ENCODE peak calls at places on chromosomes 16 and 17, in six cellular contexts. One of them, this sample, is unnamed.

GRCh38 chr16:71658771-71659170 is 32.8 kb downstream of the MARVELD3 start:
- DNase-seq in IMR-90: no peak
- DNase-seq in H1: no peak
- DNase-seq in neuronal stem cell: no peak
- DNase-seq in trophoblast cell: no peak
- DNase-seq in H9: no peak
- DNase-seq in this sample: no peak

GRCh38 chr17:67290994-67291362 is 46.0 kb upstream of the HELZ start:
- DNase-seq in neuronal stem cell: no peak
- DNase-seq in H1: no peak
- DNase-seq in trophoblast cell: no peak
- DNase-seq in H9: no peak
- DNase-seq in IMR-90: no peak
- DNase-seq in this sample: no peak

GRCh38 chr17:50472286-50472685 is 3.6 kb upstream of the CHAD start:
- DNase-seq in neuronal stem cell: no peak
- DNase-seq in H1: no peak
- DNase-seq in IMR-90: no peak
- DNase-seq in H9: no peak
- DNase-seq in trophoblast cell: no peak
- DNase-seq in this sample: no peak

GRCh38 chr17:35568561-35568960 is 7.9 kb upstream of the SLFN14 start:
- DNase-seq in H9: no peak
- DNase-seq in trophoblast cell: peak; percentile 69
- DNase-seq in IMR-90: peak; percentile 62
- DNase-seq in neuronal stem cell: no peak
- DNase-seq in H1: no peak
- DNase-seq in this sample: peak; percentile 80

GRCh38 chr16:64470916-64471315 is 650.9 kb downstream of the CDH11 start:
- DNase-seq in H1: no peak
- DNase-seq in H9: no peak
- DNase-seq in neuronal stem cell: no peak
- DNase-seq in trophoblast cell: no peak
- DNase-seq in IMR-90: no peak
- DNase-seq in this sample: no peak

GRCh38 chr16:84303023-84303422 is 8.3 kb downstream of the WFDC1 start:
- DNase-seq in trophoblast cell: no peak
- DNase-seq in H1: no peak
- DNase-seq in H9: no peak
- DNase-seq in IMR-90: peak; percentile 73
- DNase-seq in neuronal stem cell: no peak
- DNase-seq in this sample: peak; percentile 16

GRCh38 chr17:78774956-78775571 is 7.0 kb downstream of the CYTH1 start:
- DNase-seq in IMR-90: no peak
- DNase-seq in H1: no peak
- DNase-seq in H9: no peak
- DNase-seq in neuronal stem cell: no peak
- DNase-seq in trophoblast cell: no peak
- DNase-seq in this sample: no peak

GRCh38 chr16:80058236-80058635 is 457.7 kb upstream of the MAF start:
- DNase-seq in H1: no peak
- DNase-seq in H9: no peak
- DNase-seq in IMR-90: no peak
- DNase-seq in neuronal stem cell: no peak
- DNase-seq in trophoblast cell: no peak
- DNase-seq in this sample: peak; percentile 17

GRCh38 chr17:34307110-34307509 is 12.1 kb upstream of the CCL8 start:
- DNase-seq in neuronal stem cell: no peak
- DNase-seq in H9: no peak
- DNase-seq in trophoblast cell: peak; percentile 17
- DNase-seq in H1: no peak
- DNase-seq in IMR-90: peak; percentile 71
- DNase-seq in this sample: peak; percentile 8

GRCh38 chr17:79602621-79603020 is 8.2 kb downstream of the RBFOX3 start:
- DNase-seq in neuronal stem cell: no peak
- DNase-seq in H9: no peak
- DNase-seq in H1: no peak
- DNase-seq in IMR-90: no peak
- DNase-seq in trophoblast cell: no peak
- DNase-seq in this sample: no peak

GRCh38 chr17:39643271-39643670 is 6.3 kb downstream of the STARD3 start:
- DNase-seq in neuronal stem cell: no peak
- DNase-seq in trophoblast cell: no peak
- DNase-seq in IMR-90: peak; percentile 34
- DNase-seq in H1: no peak
- DNase-seq in H9: no peak
- DNase-seq in this sample: peak; percentile 71

GRCh38 chr16:19094542-19095365 is 19.0 kb upstream of the ITPRIPL2 start:
- DNase-seq in IMR-90: no peak
- DNase-seq in neuronal stem cell: no peak
- DNase-seq in H9: no peak
- DNase-seq in H1: no peak
- DNase-seq in trophoblast cell: peak; percentile 70
- DNase-seq in this sample: no peak

GRCh38 chr17:78460176-78460675 is 81.8 kb downstream of the PGS1 start:
- DNase-seq in H9: no peak
- DNase-seq in H1: no peak
- DNase-seq in IMR-90: no peak
- DNase-seq in trophoblast cell: no peak
- DNase-seq in neuronal stem cell: no peak
- DNase-seq in this sample: no peak

GRCh38 chr16:68364601-68364998 is 53.8 kb downstream of the PRMT7 start:
- DNase-seq in H1: peak; percentile 78
- DNase-seq in IMR-90: peak; percentile 27
- DNase-seq in H9: peak; percentile 67
- DNase-seq in trophoblast cell: peak; percentile 51
- DNase-seq in neuronal stem cell: no peak
- DNase-seq in this sample: no peak

GRCh38 chr17:66275651-66276050 is 26.8 kb upstream of the PRKCA start:
- DNase-seq in H9: no peak
- DNase-seq in trophoblast cell: peak; percentile 17
- DNase-seq in H1: no peak
- DNase-seq in neuronal stem cell: no peak
- DNase-seq in IMR-90: peak; percentile 97
- DNase-seq in this sample: peak; percentile 78

GRCh38 chr17:73453090-73453489 is 141.3 kb upstream of the CDC42EP4 start:
- DNase-seq in neuronal stem cell: no peak
- DNase-seq in trophoblast cell: no peak
- DNase-seq in H9: no peak
- DNase-seq in IMR-90: no peak
- DNase-seq in H1: no peak
- DNase-seq in this sample: no peak

GRCh38 chr17:16463341-16464000 is 28.5 kb downstream of the LRRC75A start:
- DNase-seq in H1: no peak
- DNase-seq in neuronal stem cell: no peak
- DNase-seq in trophoblast cell: no peak
- DNase-seq in H9: peak; percentile 66
- DNase-seq in IMR-90: peak; percentile 59
- DNase-seq in this sample: peak; percentile 26

GRCh38 chr16:28212532-28212873 is 738 bp upstream of the XPO6 start:
- DNase-seq in neuronal stem cell: no peak
- DNase-seq in trophoblast cell: peak; percentile 76
- DNase-seq in H9: peak; percentile 53
- DNase-seq in IMR-90: peak; percentile 26
- DNase-seq in H1: no peak
- DNase-seq in this sample: peak; percentile 48

GRCh38 chr16:28210264-28210663 is 1.5 kb downstream of the XPO6 start:
- DNase-seq in H1: no peak
- DNase-seq in trophoblast cell: no peak
- DNase-seq in neuronal stem cell: no peak
- DNase-seq in IMR-90: no peak
- DNase-seq in H9: no peak
- DNase-seq in this sample: no peak

GRCh38 chr16:28210979-28211505 is 723 bp downstream of the XPO6 start:
- DNase-seq in H9: no peak
- DNase-seq in trophoblast cell: peak; percentile 75
- DNase-seq in H1: peak; percentile 54
- DNase-seq in IMR-90: peak; percentile 75
- DNase-seq in neuronal stem cell: peak; percentile 11
- DNase-seq in this sample: peak; percentile 82

GRCh38 chr16:28213396-28213795 is 1.6 kb upstream of the XPO6 start:
- DNase-seq in H9: no peak
- DNase-seq in H1: no peak
- DNase-seq in neuronal stem cell: no peak
- DNase-seq in IMR-90: no peak
- DNase-seq in trophoblast cell: no peak
- DNase-seq in this sample: no peak

GRCh38 chr16:28211758-28212531 is at the start of gene XPO6:
- DNase-seq in IMR-90: peak; percentile 89
- DNase-seq in neuronal stem cell: peak; percentile 94
- DNase-seq in H9: peak; percentile 93
- DNase-seq in trophoblast cell: peak; percentile 99
- DNase-seq in H1: peak; percentile 99
- DNase-seq in this sample: peak; percentile 91
- H2BK5ac ChIP-seq in IMR-90: peak within 1 kb of the TSS; percentile 91
- H2BK5ac ChIP-seq in neuronal stem cell: peak within 1 kb of the TSS; percentile 83
- H2BK5ac ChIP-seq in H9: no peak within 1 kb of the TSS
- H2BK5ac ChIP-seq in trophoblast cell: peak within 1 kb of the TSS; percentile 72
- H2BK5ac ChIP-seq in H1: peak within 1 kb of the TSS; percentile 19
- H2BK5ac ChIP-seq in this sample: no peak within 1 kb of the TSS

DNA sequence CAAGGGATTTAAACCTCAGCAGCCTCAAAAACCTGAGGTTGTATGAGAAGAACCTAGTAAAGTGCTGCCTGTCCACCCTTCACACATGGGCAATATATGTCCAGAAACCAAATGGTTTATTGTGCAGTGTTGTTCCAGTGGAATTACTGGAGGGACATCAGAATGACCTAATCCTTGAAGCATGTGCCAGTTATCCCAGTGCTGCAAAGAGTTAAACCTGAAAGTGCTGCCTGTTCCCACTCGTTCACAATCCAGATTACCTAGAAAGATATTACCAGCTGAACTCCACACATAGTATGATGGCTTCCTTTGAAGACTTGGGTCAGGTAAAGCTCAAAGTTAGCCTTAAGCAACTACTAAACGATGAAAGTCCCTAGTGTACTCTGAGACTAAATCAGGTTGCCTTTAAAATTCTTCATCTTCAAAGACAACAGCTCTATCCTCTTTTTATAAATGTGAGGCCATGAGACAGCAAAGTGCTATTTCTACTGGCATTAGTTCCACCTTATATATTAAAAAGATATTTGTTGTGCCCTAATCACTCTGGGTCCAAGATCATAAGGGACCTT is 133.1 kb downstream of the SNX11 start:
- DNase-seq in IMR-90: peak; percentile 11
- DNase-seq in neuronal stem cell: no peak
- DNase-seq in H1: no peak
- DNase-seq in H9: no peak
- DNase-seq in trophoblast cell: no peak
- DNase-seq in this sample: peak; percentile 54
- H3K18ac ChIP-seq in IMR-90: no peak overlapping the region
- H3K18ac ChIP-seq in neuronal stem cell: no peak overlapping the region
- H3K18ac ChIP-seq in H1: no peak overlapping the region
- H3K18ac ChIP-seq in H9: no peak overlapping the region
- H3K18ac ChIP-seq in trophoblast cell: no peak overlapping the region
- H3K18ac ChIP-seq in this sample: no peak overlapping the region

GRCh38 chr17:8223356-8224063 is 13.1 kb upstream of the AURKB start:
- DNase-seq in trophoblast cell: peak; percentile 44
- DNase-seq in IMR-90: peak; percentile 47
- DNase-seq in H9: peak; percentile 91
- DNase-seq in neuronal stem cell: peak; percentile 59
- DNase-seq in H1: peak; percentile 82
- DNase-seq in this sample: peak; percentile 73

GRCh38 chr17:8221663-8222379 is 11.4 kb upstream of the AURKB start:
- DNase-seq in neuronal stem cell: peak; percentile 96
- DNase-seq in IMR-90: peak; percentile 89
- DNase-seq in H1: peak; percentile 98
- DNase-seq in H9: peak; percentile 93
- DNase-seq in trophoblast cell: peak; percentile 89
- DNase-seq in this sample: peak; percentile 97

GRCh38 chr17:8222630-8223355 is 12.4 kb upstream of the AURKB start:
- DNase-seq in H9: peak; percentile 95
- DNase-seq in neuronal stem cell: peak; percentile 86
- DNase-seq in H1: peak; percentile 98
- DNase-seq in trophoblast cell: peak; percentile 96
- DNase-seq in IMR-90: peak; percentile 93
- DNase-seq in this sample: peak; percentile 96

GRCh38 chr17:8220783-8221662 is 10.6 kb upstream of the AURKB start:
- DNase-seq in trophoblast cell: peak; percentile 96
- DNase-seq in IMR-90: peak; percentile 95
- DNase-seq in H1: peak; percentile 99
- DNase-seq in H9: peak; percentile 97
- DNase-seq in neuronal stem cell: peak; percentile 97
- DNase-seq in this sample: peak; percentile 94

GRCh38 chr17:8222380-8222629 is 11.9 kb upstream of the AURKB start:
- DNase-seq in H1: no peak
- DNase-seq in IMR-90: no peak
- DNase-seq in neuronal stem cell: no peak
- DNase-seq in trophoblast cell: no peak
- DNase-seq in H9: no peak
- DNase-seq in this sample: no peak
- H2AFZ ChIP-seq in H1: no peak overlapping the region
- H2AFZ ChIP-seq in IMR-90: peak overlapping the region; percentile 63
- H2AFZ ChIP-seq in neuronal stem cell: peak overlapping the region; percentile 84
- H2AFZ ChIP-seq in trophoblast cell: peak overlapping the region; percentile 30
- H2AFZ ChIP-seq in H9: no peak overlapping the region
- H2AFZ ChIP-seq in this sample: no peak overlapping the region

DNA sequence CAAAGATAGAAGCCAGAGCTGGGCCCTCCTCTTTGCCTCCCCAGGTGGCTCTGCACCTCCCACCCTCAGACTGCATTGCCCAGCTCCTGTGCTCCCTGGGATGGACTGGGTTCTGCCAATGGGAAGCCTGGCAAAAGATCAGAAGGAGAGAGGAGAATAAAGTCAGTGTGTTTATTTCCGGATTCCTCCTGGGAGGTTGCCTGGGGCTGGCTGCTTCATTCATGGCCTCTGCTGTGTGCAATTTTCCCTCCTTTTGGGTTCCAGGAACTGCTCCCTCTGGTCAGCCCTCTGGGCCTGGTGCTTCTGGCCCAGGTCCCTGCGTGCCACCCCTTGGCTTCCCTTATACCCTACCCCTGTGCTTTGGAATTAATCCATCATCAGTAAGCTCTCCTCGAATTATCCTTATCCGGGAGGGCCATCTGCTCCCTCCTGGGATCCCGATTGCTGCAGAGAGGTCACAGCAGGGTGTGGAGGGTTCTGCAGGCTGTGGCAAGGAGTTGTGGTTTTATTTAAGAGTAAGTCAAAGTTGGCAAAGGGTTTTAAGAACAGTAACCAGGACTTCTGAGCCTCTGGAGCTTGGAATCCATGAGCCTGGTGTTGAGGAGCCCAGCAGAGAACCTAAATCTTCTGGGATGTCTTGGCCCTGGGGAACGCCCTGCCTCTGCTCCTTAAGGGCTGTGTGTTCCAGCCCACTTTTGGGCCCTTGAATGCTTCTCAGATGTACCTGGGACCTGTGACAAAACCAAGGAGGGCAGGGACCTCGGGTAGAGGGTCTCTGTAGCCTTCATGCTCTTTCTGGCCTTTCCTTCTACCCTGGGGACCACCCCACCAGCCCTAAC is 8.2 kb upstream of the MMP2 start:
- DNase-seq in IMR-90: no peak
- DNase-seq in H9: peak; percentile 52
- DNase-seq in H1: no peak
- DNase-seq in neuronal stem cell: no peak
- DNase-seq in trophoblast cell: peak; percentile 40
- DNase-seq in this sample: peak; percentile 32
- H2BK5ac ChIP-seq in IMR-90: peak overlapping the region; percentile 72
- H2BK5ac ChIP-seq in H9: no peak overlapping the region
- H2BK5ac ChIP-seq in H1: no peak overlapping the region
- H2BK5ac ChIP-seq in neuronal stem cell: no peak overlapping the region
- H2BK5ac ChIP-seq in trophoblast cell: peak overlapping the region; percentile 78
- H2BK5ac ChIP-seq in this sample: peak overlapping the region; percentile 33

GRCh38 chr17:59837362-59838195 is 55.2 kb downstream of the TUBD1 start:
- DNase-seq in trophoblast cell: peak; percentile 99
- DNase-seq in H9: peak; percentile 89
- DNase-seq in IMR-90: peak; percentile 100
- DNase-seq in H1: peak; percentile 52
- DNase-seq in neuronal stem cell: peak; percentile 76
- DNase-seq in this sample: peak; percentile 100
- H3K18ac ChIP-seq in trophoblast cell: no peak overlapping the region
- H3K18ac ChIP-seq in H9: peak overlapping the region; percentile 98
- H3K18ac ChIP-seq in IMR-90: peak overlapping the region; percentile 96
- H3K18ac ChIP-seq in H1: peak overlapping the region; percentile 89
- H3K18ac ChIP-seq in neuronal stem cell: no peak overlapping the region
- H3K18ac ChIP-seq in this sample: peak overlapping the region; percentile 62